ENCODE peak calls at places on chromosomes 13 and 19, in five cellular contexts. W, F, N, R and J are unnamed samples.

GRCh38 chr19:35155441-35155840 is 906 bp downstream of the FXYD5 start:
- DNase-seq in N (no peak), W (no peak), F (no peak), R (no peak), J (no peak)

GRCh38 chr13:114318624-114319023 is 4.3 kb downstream of the CHAMP1 start:
- DNase-seq in W (no peak), F (no peak), N (no peak), R (no peak), J (no peak)

GRCh38 chr19:16207490-16208025 is 9.8 kb downstream of the AP1M1 start:
- DNase-seq in R (no peak), W (no peak), N (no peak), F (no peak), J (no peak)

GRCh38 chr13:20015763-20016162 is 57.2 kb downstream of the ZMYM2 start:
- DNase-seq in N (no peak), R (no peak), F (no peak), W (no peak), J (no peak)

GRCh38 chr19:18291590-18292459 is 10.4 kb upstream of the JUND start:
- DNase-seq in R (peak; percentile 69), N (no peak), W (no peak), F (peak; percentile 86), J (peak; percentile 70)

GRCh38 chr19:27736225-27736624 is 1476.7 kb downstream of the UQCRFS1 start:
- DNase-seq in N (no peak), F (no peak), W (no peak), R (no peak), J (no peak)

GRCh38 chr19:16594131-16594586 is 21.9 kb upstream of the SLC35E1 start:
- DNase-seq in R (no peak), W (no peak), F (no peak), N (no peak), J (no peak)

GRCh38 chr13:46062190-46062589 is 9.6 kb upstream of the ZC3H13 start:
- DNase-seq in N (no peak), R (no peak), W (no peak), F (no peak), J (no peak)